ENCODE peak calls at places on chromosomes 1 and 21, in five cellular contexts. I is activated CD4-positive, alpha-beta T cell treated with anti-CD3 and anti-CD28 coated beads, Interleukin-2, amount 10 ng/mL, durations not matched to agents 7 days and 5 days; O is AG09309; G is NCI-H226; M is T follicular helper cell. S is an unnamed sample.

GRCh38 chr1:101924700-101925099 is 72.0 kb downstream of the OLFM3 start:
- DNase-seq in I (no peak), O (no peak), G (no peak), M (no peak), S (no peak)

GRCh38 chr1:203536981-203537455 is 43.1 kb downstream of the OPTC start:
- DNase-seq in I (no peak), O (no peak), G (peak), M (no peak), S (no peak)

GRCh38 chr21:46077674-46078101 is 20.2 kb upstream of the COL6A2 start:
- DNase-seq in I (no peak), O (no peak), G (no peak), M (no peak), S (no peak)

GRCh38 chr1:154726903-154727302 is 118.9 kb upstream of the ADAR start:
- DNase-seq in I (no peak), O (no peak), G (no peak), M (no peak), S (no peak)

GRCh38 chr1:7535934-7536878 is 234.9 kb upstream of the VAMP3 start:
- DNase-seq in I (no peak), O (no peak), G (no peak), M (no peak), S (no peak)

GRCh38 chr1:19723874-19724273 is 59.2 kb downstream of the HTR6 start:
- DNase-seq in I (no peak), O (no peak), G (no peak), M (no peak), S (no peak)

GRCh38 chr1:53366901-53367502 is 39.1 kb upstream of the LRP8 start:
- DNase-seq in I (no peak), O (no peak), G (no peak), M (no peak), S (no peak)

GRCh38 chr1:7810395-7810794 is 26.3 kb downstream of the PER3 start:
- DNase-seq in I (no peak), O (peak), G (peak), M (no peak), S (no peak)

GRCh38 chr1:223642155-223642689 is 23.3 kb downstream of the CAPN8 start:
- DNase-seq in I (no peak), O (no peak), G (no peak), M (no peak), S (no peak)

GRCh38 chr1:7912743-7913557 is 27.7 kb downstream of the TNFRSF9 start:
- DNase-seq in I (no peak), O (no peak), G (no peak), M (no peak), S (no peak)

GRCh38 chr1:15188678-15189077 is 35.1 kb downstream of the TMEM51 start:
- DNase-seq in I (no peak), O (no peak), G (peak), M (no peak), S (no peak)

GRCh38 chr1:201463071-201463552 is 5.9 kb downstream of the PHLDA3 start:
- DNase-seq in I (no peak), O (no peak), G (peak), M (no peak), S (no peak)

GRCh38 chr21:35048183-35048601 is 910 bp downstream of the RUNX1 start:
- DNase-seq in I (peak), O (no peak), G (no peak), M (no peak), S (no peak)

S was measured in BE2C.